ENCODE peak calls at places on chromosomes 5 and 9, in seven cellular contexts. U is renal cortical epithelial cell; K is GM12891; A is NCI-H1092 treated with DMSO at 0.1 percent for 48 hours; R is effector memory CD8-positive, alpha-beta T cell; X is PC-3; I is AG08396. P is an unnamed sample.
A peak's percentile ranks its signal among the peaks of the same experiment; 100 is the strongest.

GRCh38 chr5:132087176-132087575 is 13.6 kb downstream of the CSF2 start:
- DNase-seq in I (no peak), A (no peak), K (no peak), R (no peak), U (no peak), X (no peak), P (no peak)

GRCh38 chr9:26746357-26747072 is 146.1 kb downstream of the CAAP1 start:
- DNase-seq in R (no peak), K (no peak), I (no peak), U (peak; percentile 98), X (peak; percentile 79), A (no peak), P (no peak)

GRCh38 chr5:143749581-143750204 is 62.3 kb upstream of the HMHB1 start:
- DNase-seq in A (no peak), X (no peak), K (no peak), R (no peak), I (no peak), U (no peak), P (no peak)

GRCh38 chr9:89477811-89478583 is 19.9 kb downstream of the SEMA4D start:
- DNase-seq in I (no peak), U (peak; percentile 77), A (no peak), R (no peak), X (peak; percentile 71), K (no peak), P (no peak)

GRCh38 chr5:159448841-159449407 is 118.6 kb upstream of the IL12B start:
- DNase-seq in X (no peak), I (no peak), U (no peak), K (no peak), A (no peak), R (no peak), P (no peak)

GRCh38 chr9:18861599-18862546 is 171.1 kb downstream of the SAXO1 start:
- DNase-seq in I (peak; percentile 44), R (no peak), K (no peak), X (no peak), U (peak; percentile 14), A (no peak), P (no peak)

GRCh38 chr5:160382361-160382760 is 11.9 kb upstream of the C1QTNF2 start:
- DNase-seq in U (no peak), R (no peak), X (no peak), A (no peak), I (no peak), K (no peak), P (no peak)

GRCh38 chr9:78713746-78714405 is 417.0 kb downstream of the PSAT1 start:
- DNase-seq in X (no peak), A (no peak), U (no peak), R (no peak), K (no peak), I (no peak), P (no peak)

GRCh38 chr5:138969323-138970013 is 94.3 kb upstream of the LRRTM2 start:
- DNase-seq in X (no peak), R (no peak), I (no peak), A (peak; percentile 91), U (no peak), K (no peak), P (no peak)

GRCh38 chr9:127968717-127969383 is 11.9 kb downstream of the EEIG1 start:
- DNase-seq in U (peak; percentile 76), K (no peak), A (peak; percentile 84), I (peak; percentile 88), X (peak; percentile 36), R (no peak), P (no peak)

GRCh38 chr5:445591-445990 is 2.6 kb downstream of the EXOC3 start:
- DNase-seq in I (no peak), U (no peak), A (no peak), R (no peak), X (no peak), K (no peak), P (no peak)

GRCh38 chr5:165630211-165630866 is 2124.9 kb downstream of the MAT2B start:
- DNase-seq in I (peak; percentile 25), X (peak; percentile 59), U (peak; percentile 44), R (no peak), K (peak; percentile 20), A (peak; percentile 26), P (peak; percentile 57)